ENCODE peak calls at places on chromosome 11, in seven cellular contexts. Y is cardiac muscle cell, X is fibroblast of lung, K is HCT116, R is GM23248, D is Caco-2, Z is ovary. M is an unnamed sample.

GRCh38 chr11:134611537-134611936 is 199.5 kb upstream of the B3GAT1 start:
- DNase-seq in Y (no peak), X (no peak), K (no peak), R (no peak), D (no peak), Z (no peak), M (no peak)

GRCh38 chr11:9568854-9569587 is 4.4 kb upstream of the WEE1 start:
- DNase-seq in Y (peak; percentile 50), X (peak; percentile 91), K (peak; percentile 59), R (peak; percentile 95), D (peak; percentile 90), Z (peak; percentile 67), M (peak; percentile 97)

GRCh38 chr11:112762686-112763048 is 198.6 kb upstream of the NCAM1 start:
- DNase-seq in Y (no peak), X (no peak), K (no peak), R (no peak), D (no peak), Z (no peak), M (no peak)

GRCh38 chr11:89540826-89541225 is 49.7 kb upstream of the NOX4 start:
- DNase-seq in Y (no peak), X (no peak), K (no peak), R (no peak), D (no peak), Z (no peak), M (no peak)

GRCh38 chr11:32385998-32386397 is 49.3 kb downstream of the WT1 start:
- DNase-seq in Y (peak; percentile 55), X (peak; percentile 37), K (peak; percentile 38), R (peak; percentile 53), D (peak; percentile 54), Z (no peak), M (peak; percentile 63)

GRCh38 chr11:46216040-46216764 is 61.3 kb upstream of the CREB3L1 start:
- DNase-seq in Y (no peak), X (peak; percentile 4), K (no peak), R (peak; percentile 52), D (no peak), Z (no peak), M (no peak)

GRCh38 chr11:121463689-121464335 is 11.0 kb upstream of the SORL1-AS1 start:
- DNase-seq in Y (no peak), X (no peak), K (no peak), R (no peak), D (no peak), Z (no peak), M (no peak)

GRCh38 chr11:2178906-2179494 is 7.4 kb upstream of the TH start:
- DNase-seq in Y (no peak), X (peak; percentile 88), K (peak; percentile 60), R (peak; percentile 69), D (peak; percentile 57), Z (no peak), M (peak; percentile 37)

GRCh38 chr11:67320691-67321090 is 17.4 kb downstream of the SSH3 start:
- DNase-seq in Y (no peak), X (no peak), K (no peak), R (no peak), D (no peak), Z (no peak), M (no peak)

GRCh38 chr11:76096552-76096951 is 109.8 kb downstream of the WNT11 start:
- DNase-seq in Y (no peak), X (no peak), K (no peak), R (no peak), D (peak; percentile 71), Z (no peak), M (peak; percentile 66)

GRCh38 chr11:126480015-126480409 is 124.5 kb downstream of the ST3GAL4 start:
- DNase-seq in Y (no peak), X (no peak), K (no peak), R (no peak), D (no peak), Z (no peak), M (no peak)

GRCh38 chr11:99019676-99020075 is 1.1 kb upstream of the CNTN5 start:
- DNase-seq in Y (no peak), X (no peak), K (no peak), R (no peak), D (no peak), Z (no peak), M (no peak)

GRCh38 chr11:89181111-89181510 is 3.4 kb downstream of the TYR start:
- DNase-seq in Y (no peak), X (no peak), K (no peak), R (no peak), D (no peak), Z (no peak), M (no peak)

GRCh38 chr11:121023848-121024751 is at the start of gene TBCEL:
- DNase-seq in Y (peak; percentile 95), X (peak; percentile 80), K (peak; percentile 56), R (peak; percentile 87), D (peak; percentile 96), Z (peak; percentile 95), M (peak; percentile 97)

GRCh38 chr11:68120212-68121066 is 749 bp downstream of the CHKA start:
- DNase-seq in Y (peak; percentile 80), X (peak; percentile 43), K (no peak), R (peak; percentile 58), D (peak; percentile 88), Z (peak; percentile 70), M (peak; percentile 59)

GRCh38 chr11:92628401-92629292 is 340.8 kb upstream of the MTNR1B start:
- DNase-seq in Y (no peak), X (peak; percentile 74), K (no peak), R (peak; percentile 50), D (no peak), Z (no peak), M (no peak)

GRCh38 chr11:40029406-40029805 is 1430.0 kb downstream of the LRRC4C start:
- DNase-seq in Y (no peak), X (no peak), K (no peak), R (no peak), D (peak; percentile 74), Z (no peak), M (peak; percentile 28)

GRCh38 chr11:118892515-118892914 is 8.8 kb downstream of the CXCR5 start:
- DNase-seq in Y (no peak), X (no peak), K (no peak), R (peak; percentile 0), D (no peak), Z (no peak), M (no peak)

GRCh38 chr11:87180743-87181142 is 143.0 kb downstream of the TMEM135 start:
- DNase-seq in Y (no peak), X (peak; percentile 75), K (no peak), R (peak; percentile 73), D (no peak), Z (no peak), M (no peak)

GRCh38 chr11:724733-725386 is 18.8 kb downstream of the EPS8L2 start:
- DNase-seq in Y (no peak), X (no peak), K (no peak), R (no peak), D (no peak), Z (no peak), M (no peak)

GRCh38 chr11:123107945-123108344 is 46.0 kb upstream of the HSPA8 start:
- DNase-seq in Y (no peak), X (no peak), K (no peak), R (no peak), D (peak; percentile 47), Z (no peak), M (no peak)
- H3K4me1 ChIP-seq in Y (peaks cover 4% of the 10 kb centered on the region), X (peaks cover 11% of the 10 kb centered on the region), K (peaks cover 9% of the 10 kb centered on the region), R (peaks cover 40% of the 10 kb centered on the region), D (peaks cover 13% of the 10 kb centered on the region), Z (peaks cover 5% of the 10 kb centered on the region), M (peaks cover 7% of the 10 kb centered on the region)

DNA sequence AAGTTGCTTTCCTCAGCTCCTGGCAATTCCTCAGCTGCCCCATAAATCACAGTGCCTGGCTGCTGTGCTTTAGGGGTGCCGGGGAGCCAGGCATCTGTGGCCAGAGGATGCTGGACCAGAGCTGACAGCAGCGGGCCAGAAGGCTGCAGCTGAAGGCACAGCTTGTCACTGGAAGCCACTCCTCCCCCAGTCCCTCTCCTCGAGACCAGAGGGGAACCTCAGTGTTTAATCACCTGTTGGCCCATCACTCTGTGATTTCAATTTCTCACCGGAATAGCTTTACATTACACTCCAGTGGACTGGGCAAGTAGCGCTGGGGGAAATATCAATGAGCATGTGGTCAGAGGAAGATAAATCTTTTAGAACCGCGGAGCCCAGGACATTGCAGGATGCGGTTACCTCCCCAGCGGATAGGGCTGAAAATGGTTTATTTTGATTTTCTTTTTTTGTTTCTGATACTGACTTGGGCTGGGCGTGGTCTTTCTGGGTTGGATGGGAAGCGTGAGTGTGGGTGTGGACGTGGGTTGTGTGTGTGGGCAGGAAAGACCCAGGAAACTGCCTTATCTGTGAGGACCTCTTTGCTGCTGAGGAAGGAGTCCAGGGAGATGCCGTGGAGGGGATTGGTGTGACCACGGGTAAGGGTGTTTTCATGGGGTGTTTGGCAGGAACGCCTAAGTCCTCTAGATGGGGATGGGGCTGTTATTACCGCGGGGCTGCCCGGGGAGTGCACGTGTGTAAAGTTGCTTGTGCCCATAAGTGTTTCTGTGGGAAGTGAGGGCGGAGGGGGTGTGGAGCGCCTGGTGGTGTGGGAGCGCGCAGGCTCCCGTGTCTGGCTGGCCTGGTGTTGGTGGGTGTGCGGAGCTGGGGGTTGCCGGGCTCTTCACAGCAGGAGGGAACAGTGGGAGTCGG is 4.0 kb downstream of the DAGLA start:
- DNase-seq in Y (no peak), X (peak; percentile 76), K (no peak), R (no peak), D (no peak), Z (no peak), M (no peak)
- H3K4me1 ChIP-seq in Y (no peaks in the 10 kb centered on the region), X (peaks cover 6% of the 10 kb centered on the region), K (peaks cover 11% of the 10 kb centered on the region), R (peaks cover 9% of the 10 kb centered on the region), D (peaks cover 34% of the 10 kb centered on the region), Z (peaks cover 6% of the 10 kb centered on the region), M (no peaks in the 10 kb centered on the region)

GRCh38 chr11:65492637-65493366 is 6.0 kb upstream of the MALAT1 start:
- DNase-seq in Y (no peak), X (peak; percentile 86), K (no peak), R (peak; percentile 95), D (no peak), Z (peak; percentile 88), M (peak; percentile 65)
- H3K4me1 ChIP-seq in Y (peaks cover 74% of the 10 kb centered on the region), X (peaks cover 71% of the 10 kb centered on the region), K (peaks cover 96% of the 10 kb centered on the region), R (peaks cover 91% of the 10 kb centered on the region), D (peaks cover 80% of the 10 kb centered on the region), Z (peaks cover 51% of the 10 kb centered on the region), M (peaks cover 34% of the 10 kb centered on the region)

GRCh38 chr11:78192911-78193341 is 4.2 kb downstream of the USP35 start:
- DNase-seq in Y (no peak), X (no peak), K (no peak), R (no peak), D (no peak), Z (no peak), M (no peak)

GRCh38 chr11:78194490-78194889 is 5.8 kb downstream of the USP35 start:
- DNase-seq in Y (no peak), X (no peak), K (no peak), R (no peak), D (no peak), Z (no peak), M (no peak)

GRCh38 chr11:78192223-78192719 is 3.6 kb downstream of the USP35 start:
- DNase-seq in Y (no peak), X (no peak), K (no peak), R (peak; percentile 23), D (no peak), Z (no peak), M (no peak)

GRCh38 chr11:78195917-78196545 is 7.3 kb downstream of the USP35 start:
- DNase-seq in Y (no peak), X (peak; percentile 35), K (no peak), R (no peak), D (no peak), Z (no peak), M (no peak)

DNA sequence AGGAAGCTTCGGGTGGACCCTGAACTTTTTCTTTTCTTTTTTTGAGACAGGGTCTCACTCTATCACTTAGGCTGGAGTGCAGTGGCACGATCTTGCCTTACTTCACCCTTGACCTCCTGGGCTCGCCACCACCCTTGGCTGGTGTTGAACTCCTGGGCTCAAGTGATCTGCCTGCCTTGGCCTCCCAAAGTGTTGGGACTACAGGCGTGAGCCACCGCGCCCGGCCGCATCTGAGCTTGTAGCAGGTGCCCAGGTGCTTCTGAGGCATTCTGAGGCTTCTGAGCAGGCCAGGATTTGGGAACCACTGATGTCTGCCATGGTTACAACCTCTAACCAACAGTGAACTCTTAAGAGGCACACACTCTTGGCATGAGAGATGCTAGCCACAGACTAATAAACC is 5.1 kb downstream of the USP35 start:
- DNase-seq in Y (no peak), X (no peak), K (no peak), R (no peak), D (no peak), Z (no peak), M (no peak)
- H3K4me1 ChIP-seq in Y (peaks cover 27% of the 10 kb centered on the region), X (peaks cover 12% of the 10 kb centered on the region), K (peaks cover 19% of the 10 kb centered on the region), R (peaks cover 17% of the 10 kb centered on the region), D (peaks cover 14% of the 10 kb centered on the region), Z (peaks cover 23% of the 10 kb centered on the region), M (no peaks in the 10 kb centered on the region)